ENCODE peak calls at places on chromosomes 16 and 17, in five cellular contexts. V, S, D, R and U are unnamed samples.

GRCh38 chr17:74770498-74771318 is 5.4 kb downstream of the NAT9 start:
- DNase-seq in V (peak), S (peak), D (no peak), R (no peak), U (no peak)

GRCh38 chr17:8949061-8949622 is 16.4 kb downstream of the PIK3R5 start:
- DNase-seq in V (no peak), S (no peak), D (no peak), R (no peak), U (no peak)

GRCh38 chr16:49597796-49598195 is 224.2 kb downstream of the C16orf78 start:
- DNase-seq in V (no peak), S (no peak), D (no peak), R (no peak), U (no peak)

GRCh38 chr16:84836234-84836647 is 16.5 kb downstream of the CRISPLD2 start:
- DNase-seq in V (no peak), S (peak), D (peak), R (peak), U (peak)

GRCh38 chr16:72805486-72805885 is 242.4 kb downstream of the ZFHX3 start:
- DNase-seq in V (no peak), S (no peak), D (no peak), R (no peak), U (no peak)

GRCh38 chr16:84947022-84947421 is 64.3 kb downstream of the ZDHHC7 start:
- DNase-seq in V (no peak), S (no peak), D (no peak), R (no peak), U (no peak)

GRCh38 chr17:63099420-63099819 is 133.4 kb downstream of the TANC2 start:
- DNase-seq in V (no peak), S (no peak), D (no peak), R (no peak), U (no peak)

GRCh38 chr17:54426287-54426886 is 474.3 kb upstream of the TOM1L1 start:
- DNase-seq in V (no peak), S (no peak), D (no peak), R (no peak), U (no peak)

GRCh38 chr17:2898255-2898926 is 102.2 kb downstream of the RAP1GAP2 start:
- DNase-seq in V (no peak), S (no peak), D (no peak), R (no peak), U (no peak)

GRCh38 chr16:53484542-53484941 is 18.5 kb downstream of the AKTIP start:
- DNase-seq in V (no peak), S (no peak), D (no peak), R (no peak), U (no peak)

GRCh38 chr17:80827646-80828643 is 163.7 kb upstream of the CHMP6 start:
- DNase-seq in V (no peak), S (no peak), D (no peak), R (no peak), U (no peak)

GRCh38 chr16:56848955-56849689 is 15.9 kb upstream of the SLC12A3 start:
- DNase-seq in V (no peak), S (peak), D (no peak), R (peak), U (peak)

GRCh38 chr17:30550512-30551273 is 73.5 kb downstream of the GOSR1 start:
- DNase-seq in V (no peak), S (no peak), D (no peak), R (no peak), U (no peak)

GRCh38 chr17:27535178-27535928 is 79.1 kb downstream of the KSR1 start:
- DNase-seq in V (no peak), S (no peak), D (no peak), R (no peak), U (no peak)

GRCh38 chr17:71237903-71238538 is 882.8 kb upstream of the SOX9 start:
- DNase-seq in V (no peak), S (peak), D (peak), R (no peak), U (peak)

GRCh38 chr16:66844342-66845079 is at the start of gene CA7:
- DNase-seq in V (no peak), S (no peak), D (no peak), R (no peak), U (no peak)

GRCh38 chr16:22380529-22380928 is 6.1 kb upstream of the CDR2 start:
- DNase-seq in V (no peak), S (no peak), D (no peak), R (no peak), U (no peak)

GRCh38 chr17:2055494-2056220 is 754 bp downstream of the HIC1 start:
- DNase-seq in V (peak), S (no peak), D (no peak), R (no peak), U (no peak)

GRCh38 chr16:82834156-82834758 is 207.5 kb downstream of the CDH13 start:
- DNase-seq in V (no peak), S (no peak), D (no peak), R (no peak), U (no peak)